ENCODE peak calls at places on chromosomes 13 and 19, in six cellular contexts. P is foreskin melanocyte; L is stimulated activated CD8-positive, alpha-beta memory T cell treated with anti-CD3 and anti-CD28 coated beads, Interleukin-4, amount 100 ng/mL, for 1 hour; H is T-helper 2 cell; W is AG08396; K is body of pancreas. Z is an unnamed sample.

GRCh38 chr19:29708553-29709439 is 6.3 kb downstream of the C19orf12 start:
- DNase-seq in K (no peak), W (no peak), L (no peak), P (peak), H (no peak), Z (peak)

GRCh38 chr19:50311723-50312635 is 17.2 kb downstream of the KCNC3 start:
- DNase-seq in H (peak), W (no peak), K (peak), L (no peak), P (no peak), Z (no peak)

GRCh38 chr13:53020764-53021332 is 7.8 kb upstream of the OLFM4 start:
- DNase-seq in K (no peak), P (no peak), H (no peak), W (no peak), L (no peak), Z (no peak)

GRCh38 chr19:18074192-18074591 is 12.5 kb downstream of the IL12RB1 start:
- DNase-seq in W (no peak), P (no peak), H (no peak), K (no peak), L (no peak), Z (no peak)

GRCh38 chr13:82467626-82468025 is 1414.6 kb downstream of the SLITRK1 start:
- DNase-seq in W (no peak), H (no peak), K (no peak), P (no peak), L (no peak), Z (no peak)

GRCh38 chr13:68056816-68057710 is 826.9 kb upstream of the PCDH9 start:
- DNase-seq in L (no peak), W (no peak), P (no peak), H (peak), K (peak), Z (peak)

GRCh38 chr19:16376241-16376640 is 51.6 kb downstream of the KLF2 start:
- DNase-seq in H (no peak), L (no peak), K (no peak), P (no peak), W (no peak), Z (no peak)

GRCh38 chr19:8552810-8553209 is 24.4 kb downstream of the MYO1F start:
- DNase-seq in L (no peak), W (peak), K (no peak), P (peak), H (no peak), Z (no peak)

GRCh38 chr13:86052141-86052540 is 252.9 kb upstream of the SLITRK6 start:
- DNase-seq in W (no peak), K (no peak), P (no peak), L (no peak), H (no peak), Z (no peak)

GRCh38 chr13:36848228-36848982 is 29.4 kb downstream of the RFXAP start:
- DNase-seq in W (no peak), H (peak), L (no peak), P (no peak), K (no peak), Z (no peak)

GRCh38 chr13:46100191-46100877 is 4.5 kb downstream of the CPB2 start:
- DNase-seq in W (no peak), L (no peak), K (no peak), H (no peak), P (no peak), Z (no peak)

GRCh38 chr19:50815443-50815842 is 8.1 kb downstream of the KLK1 start:
- DNase-seq in K (peak), W (no peak), L (no peak), H (no peak), P (no peak), Z (no peak)

GRCh38 chr13:25872871-25873607 is 178.8 kb downstream of the SHISA2 start:
- DNase-seq in H (no peak), K (no peak), L (no peak), W (no peak), P (no peak), Z (no peak)

GRCh38 chr19:38842439-38843174 is 7.2 kb downstream of the HNRNPL start:
- DNase-seq in W (no peak), L (peak), K (peak), P (no peak), H (peak), Z (no peak)

GRCh38 chr13:29852464-29853054 is 2.1 kb upstream of the UBL3 start:
- DNase-seq in L (no peak), P (no peak), K (no peak), W (no peak), H (no peak), Z (no peak)

GRCh38 chr19:29404951-29405727 is 120.7 kb upstream of the VSTM2B start:
- DNase-seq in K (no peak), H (no peak), W (no peak), P (no peak), L (no peak), Z (no peak)

GRCh38 chr19:15248648-15249559 is 16.7 kb upstream of the EPHX3 start:
- DNase-seq in L (no peak), P (peak), H (no peak), K (peak), W (peak), Z (peak)

GRCh38 chr13:113997845-113998751 is 24.2 kb upstream of the C13orf46 start:
- DNase-seq in L (no peak), K (peak), W (peak), H (no peak), P (no peak), Z (peak)

GRCh38 chr19:3179739-3180293 is 1.2 kb downstream of the S1PR4 start:
- DNase-seq in K (no peak), P (no peak), L (no peak), W (no peak), H (peak), Z (no peak)

Z was measured in left ventricle myocardium superior.